ENCODE peak calls at places on chromosomes 11 and 22, in ten cellular contexts. K, R, X, G, I, M, F, U, Y and E are unnamed samples.
A peak's percentile ranks its signal among the peaks of the same experiment; 100 is the strongest.

GRCh38 chr11:45414082-45414481 is 127.9 kb upstream of the SYT13 start:
- DNase-seq in K (no peak), R (peak; percentile 52), X (no peak), G (no peak), I (no peak), M (no peak), F (no peak), U (no peak), Y (no peak), E (no peak)

GRCh38 chr11:41431784-41432183 is 27.7 kb downstream of the LRRC4C start:
- DNase-seq in K (no peak), R (no peak), X (no peak), G (no peak), I (peak; percentile 31), M (no peak), F (no peak), U (no peak), Y (no peak), E (no peak)

GRCh38 chr11:107590460-107591097 is 368 bp upstream of the ELMOD1 start:
- DNase-seq in K (no peak), R (no peak), X (no peak), G (peak; percentile 3), I (no peak), M (no peak), F (no peak), U (no peak), Y (no peak), E (no peak)

GRCh38 chr11:109680127-109680526 is 258.1 kb downstream of the C11orf87 start:
- DNase-seq in K (no peak), R (no peak), X (no peak), G (no peak), I (no peak), M (no peak), F (peak; percentile 62), U (peak; percentile 55), Y (no peak), E (no peak)

GRCh38 chr11:110148775-110149744 is 55.9 kb downstream of the ZC3H12C start:
- DNase-seq in K (no peak), R (no peak), X (no peak), G (no peak), I (peak; percentile 9), M (no peak), F (peak; percentile 87), U (peak; percentile 74), Y (no peak), E (no peak)

GRCh38 chr22:50209893-50210292 is 9.1 kb downstream of the SELENOO start:
- DNase-seq in K (peak; percentile 65), R (no peak), X (no peak), G (peak; percentile 74), I (peak; percentile 74), M (peak; percentile 81), F (peak; percentile 31), U (peak; percentile 66), Y (no peak), E (peak; percentile 60)

GRCh38 chr11:38867338-38867737 is 2269.3 kb upstream of the RAG2 start:
- DNase-seq in K (no peak), R (no peak), X (no peak), G (no peak), I (no peak), M (no peak), F (no peak), U (no peak), Y (no peak), E (no peak)

GRCh38 chr22:19044381-19044780 is 77.8 kb downstream of the DGCR2 start:
- DNase-seq in K (no peak), R (no peak), X (no peak), G (no peak), I (no peak), M (peak; percentile 48), F (no peak), U (no peak), Y (no peak), E (no peak)

GRCh38 chr11:406796-407650 is 7.8 kb downstream of the SIGIRR start:
- DNase-seq in K (peak; percentile 74), R (peak; percentile 21), X (peak; percentile 76), G (peak; percentile 89), I (peak; percentile 97), M (peak; percentile 91), F (peak; percentile 71), U (peak; percentile 84), Y (peak; percentile 85), E (peak; percentile 76)

GRCh38 chr11:34176980-34177319 is 71.5 kb downstream of the NAT10 start:
- DNase-seq in K (no peak), R (peak; percentile 7), X (no peak), G (no peak), I (no peak), M (no peak), F (no peak), U (no peak), Y (no peak), E (no peak)

GRCh38 chr11:31767066-31767465 is 44.1 kb downstream of the PAX6 start:
- DNase-seq in K (no peak), R (no peak), X (no peak), G (no peak), I (no peak), M (no peak), F (no peak), U (no peak), Y (no peak), E (no peak)

GRCh38 chr11:121231576-121232278 is 60.8 kb upstream of the SC5D start:
- DNase-seq in K (no peak), R (no peak), X (no peak), G (no peak), I (no peak), M (no peak), F (no peak), U (no peak), Y (no peak), E (no peak)

GRCh38 chr11:30585067-30585891 is 874 bp downstream of the MPPED2 start:
- DNase-seq in K (peak; percentile 37), R (no peak), X (peak; percentile 21), G (no peak), I (no peak), M (peak; percentile 74), F (no peak), U (no peak), Y (peak; percentile 43), E (no peak)